ENCODE peak calls at places on chromosomes 1 and 21, in ten cellular contexts. A, Q, Z, R, D, I, X, Y, E and H are unnamed samples.

GRCh38 chr1:30316056-30316455 is 407.3 kb downstream of the MATN1 start:
- DNase-seq in A (no peak), Q (no peak), Z (no peak), R (no peak), D (no peak), I (no peak), X (no peak), Y (no peak), E (no peak), H (no peak)

GRCh38 chr1:164707868-164708331 is 148.9 kb downstream of the PBX1 start:
- DNase-seq in A (no peak), Q (peak), Z (no peak), R (no peak), D (no peak), I (no peak), X (no peak), Y (no peak), E (no peak), H (no peak)

GRCh38 chr1:17672226-17672625 is 82.9 kb upstream of the ACTL8 start:
- DNase-seq in A (no peak), Q (no peak), Z (no peak), R (no peak), D (no peak), I (no peak), X (no peak), Y (no peak), E (no peak), H (no peak)

GRCh38 chr1:3690282-3691065 is 38.2 kb downstream of the TP73 start:
- DNase-seq in A (no peak), Q (no peak), Z (no peak), R (no peak), D (no peak), I (no peak), X (no peak), Y (no peak), E (no peak), H (no peak)

GRCh38 chr1:11943619-11944018 is 9.1 kb downstream of the PLOD1 start:
- DNase-seq in A (no peak), Q (no peak), Z (no peak), R (no peak), D (no peak), I (no peak), X (no peak), Y (no peak), E (no peak), H (no peak)

GRCh38 chr1:15756143-15757015 is 2.2 kb upstream of the FBLIM1 start:
- DNase-seq in A (peak), Q (peak), Z (no peak), R (no peak), D (no peak), I (no peak), X (no peak), Y (no peak), E (no peak), H (no peak)

GRCh38 chr21:37263827-37264226 is 3.3 kb downstream of the VPS26C start:
- DNase-seq in A (no peak), Q (no peak), Z (no peak), R (no peak), D (no peak), I (no peak), X (no peak), Y (no peak), E (no peak), H (no peak)

GRCh38 chr1:201488817-201489581 is 17.9 kb downstream of the CSRP1 start:
- DNase-seq in A (no peak), Q (peak), Z (no peak), R (no peak), D (no peak), I (no peak), X (no peak), Y (no peak), E (no peak), H (no peak)

GRCh38 chr1:114559356-114559755 is 22.1 kb downstream of the BCAS2 start:
- DNase-seq in A (no peak), Q (no peak), Z (no peak), R (no peak), D (no peak), I (no peak), X (no peak), Y (no peak), E (no peak), H (no peak)

GRCh38 chr1:156262461-156263287 is 14.8 kb upstream of the PAQR6 start:
- DNase-seq in A (no peak), Q (peak), Z (no peak), R (no peak), D (no peak), I (no peak), X (no peak), Y (no peak), E (no peak), H (no peak)

GRCh38 chr1:180909005-180909414 is 3.7 kb upstream of the KIAA1614 start:
- DNase-seq in A (no peak), Q (no peak), Z (no peak), R (no peak), D (no peak), I (no peak), X (no peak), Y (no peak), E (no peak), H (no peak)